ENCODE peak calls at places on chromosomes 7 and 10, in five cellular contexts. E, B, X, F and P are unnamed samples.

GRCh38 chr10:72164617-72165016 is 51.2 kb upstream of the ANAPC16 start:
- DNase-seq in E (no peak), B (no peak), X (no peak), F (peak; percentile 29), P (no peak)

GRCh38 chr7:99623702-99624447 is 7.1 kb downstream of the ZSCAN25 start:
- DNase-seq in E (no peak), B (no peak), X (no peak), F (no peak), P (no peak)

GRCh38 chr10:1411956-1412355 is 325.4 kb downstream of the ADARB2 start:
- DNase-seq in E (peak; percentile 44), B (no peak), X (no peak), F (no peak), P (no peak)

GRCh38 chr7:124701955-124702354 is 63.6 kb downstream of the GPR37 start:
- DNase-seq in E (no peak), B (no peak), X (no peak), F (peak; percentile 59), P (no peak)

GRCh38 chr7:33591481-33591880 is 313.9 kb upstream of the BMPER start:
- DNase-seq in E (no peak), B (no peak), X (no peak), F (peak; percentile 30), P (peak; percentile 20)

GRCh38 chr7:144842377-144842851 is 6.6 kb upstream of the TPK1 start:
- DNase-seq in E (peak; percentile 81), B (no peak), X (no peak), F (no peak), P (peak; percentile 88)

GRCh38 chr7:142807855-142808460 is 37.2 kb downstream of the PRSS2 start:
- DNase-seq in E (no peak), B (no peak), X (no peak), F (no peak), P (peak; percentile 69)

GRCh38 chr10:87761892-87762291 is 56.1 kb downstream of the ATAD1 start:
- DNase-seq in E (no peak), B (no peak), X (no peak), F (peak; percentile 92), P (peak; percentile 83)

GRCh38 chr10:47358457-47358856 is 10.3 kb downstream of the RBP3 start:
- DNase-seq in E (peak; percentile 42), B (no peak), X (peak; percentile 36), F (no peak), P (no peak)

GRCh38 chr10:92829042-92829785 is 19.1 kb upstream of the EXOC6 start:
- DNase-seq in E (no peak), B (no peak), X (no peak), F (no peak), P (no peak)

GRCh38 chr10:50272531-50272930 is 21.2 kb upstream of the ASAH2 start:
- DNase-seq in E (no peak), B (no peak), X (no peak), F (no peak), P (no peak)

GRCh38 chr10:35420827-35421552 is 84.7 kb downstream of the CCNY start:
- DNase-seq in E (no peak), B (no peak), X (no peak), F (no peak), P (no peak)

DNA sequence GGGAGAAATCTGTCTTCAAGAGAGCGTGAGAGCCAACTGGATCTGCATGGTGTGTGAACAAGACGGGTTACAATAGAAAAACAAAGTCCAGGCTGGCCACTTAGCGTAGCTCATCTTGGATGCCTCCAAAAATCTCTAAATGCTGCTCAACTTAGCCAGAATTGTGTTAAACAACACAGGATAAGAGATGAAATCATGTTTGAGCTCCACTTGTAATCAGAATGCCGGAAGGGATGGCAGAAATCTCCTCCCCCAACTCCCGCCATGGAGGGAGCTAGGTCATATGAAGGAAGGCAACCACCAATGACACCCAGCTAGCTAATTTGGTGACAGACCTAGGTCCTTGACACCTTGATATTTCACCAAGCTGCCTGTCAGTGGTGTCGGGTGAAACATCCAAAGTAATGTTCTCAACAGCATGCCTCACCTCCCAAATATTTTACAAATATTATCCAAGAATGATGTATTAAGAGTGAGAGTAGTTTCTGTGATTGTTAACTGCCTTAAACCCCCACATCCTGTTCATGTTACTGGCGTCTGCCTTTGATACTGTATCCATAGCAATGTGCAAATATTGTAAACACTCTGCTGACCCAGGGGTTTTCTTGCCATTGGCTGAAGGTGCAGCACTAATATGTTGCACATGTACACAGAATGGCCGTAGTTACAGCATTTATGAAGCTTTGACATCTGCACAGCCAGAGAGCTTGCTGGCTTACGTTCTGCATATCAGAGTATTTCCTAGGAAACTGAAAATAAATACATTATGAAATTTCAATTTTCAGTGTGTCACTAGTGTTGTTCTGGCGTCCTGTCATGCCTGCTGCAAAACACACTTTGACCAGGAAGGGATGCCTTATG is 25.8 kb downstream of the TMEM254 start:
- DNase-seq in E (no peak), B (no peak), X (no peak), F (peak; percentile 80), P (peak; percentile 68)
- H3K4me3 ChIP-seq in E (no peak overlapping the region), B (no peak overlapping the region), X (no peak overlapping the region), F (no peak overlapping the region), P (no peak overlapping the region)

GRCh38 chr10:109899578-109900355 is 23.5 kb downstream of the XPNPEP1 start:
- DNase-seq in E (no peak), B (no peak), X (no peak), F (peak; percentile 71), P (peak; percentile 86)
- H3K4me3 ChIP-seq in E (no peak overlapping the region), B (no peak overlapping the region), X (no peak overlapping the region), F (no peak overlapping the region), P (no peak overlapping the region)

GRCh38 chr7:25947669-25948516 is 204.1 kb upstream of the NFE2L3 start:
- DNase-seq in E (no peak), B (no peak), X (no peak), F (no peak), P (no peak)
- H3K4me3 ChIP-seq in E (no peak overlapping the region), B (no peak overlapping the region), X (no peak overlapping the region), F (no peak overlapping the region), P (no peak overlapping the region)

GRCh38 chr7:18494821-18495408 is 634 bp upstream of the HDAC9 start:
- DNase-seq in E (no peak), B (no peak), X (no peak), F (peak; percentile 16), P (peak; percentile 53)

GRCh38 chr7:18497800-18498199 is 2.3 kb downstream of the HDAC9 start:
- DNase-seq in E (no peak), B (no peak), X (no peak), F (no peak), P (no peak)

GRCh38 chr7:18495412-18496335 is at the start of gene HDAC9:
- DNase-seq in E (peak; percentile 75), B (no peak), X (peak; percentile 70), F (no peak), P (peak; percentile 75)

GRCh38 chr7:18497082-18497481 is 1.5 kb downstream of the HDAC9 start:
- DNase-seq in E (no peak), B (no peak), X (no peak), F (no peak), P (no peak)

GRCh38 chr7:18496336-18496700 is 769 bp downstream of the HDAC9 start:
- DNase-seq in E (no peak), B (no peak), X (no peak), F (no peak), P (no peak)
- H3K4me3 ChIP-seq in E (peak overlapping the region; percentile 16), B (peak overlapping the region; percentile 42), X (peak overlapping the region; percentile 89), F (peak overlapping the region; percentile 9), P (peak overlapping the region; percentile 35)

GRCh38 chr7:999149-999883 is 16.3 kb downstream of the CYP2W1 start:
- DNase-seq in E (no peak), B (no peak), X (no peak), F (no peak), P (no peak)
- H3K4me3 ChIP-seq in E (no peak overlapping the region), B (no peak overlapping the region), X (no peak overlapping the region), F (no peak overlapping the region), P (no peak overlapping the region)

DNA sequence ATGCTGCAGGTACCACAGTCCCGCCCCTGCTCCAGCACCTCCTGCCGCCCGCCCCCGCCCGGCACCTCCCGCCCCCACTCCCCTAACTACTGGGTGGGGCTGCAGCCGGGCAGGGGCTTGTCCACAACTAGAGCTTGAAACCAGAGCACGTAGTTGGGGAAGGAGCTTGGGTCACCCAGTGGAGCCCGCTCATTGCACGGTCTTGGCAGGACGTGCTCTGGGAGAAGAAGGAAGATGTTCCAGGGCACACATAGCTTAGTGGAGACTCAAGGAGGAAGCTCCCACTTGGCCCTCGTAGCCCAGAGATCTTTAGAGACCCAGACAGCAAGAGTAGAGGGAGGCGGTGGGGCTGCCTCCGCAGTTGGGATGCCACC is 692 bp downstream of the IGFBP1 start:
- DNase-seq in E (no peak), B (no peak), X (no peak), F (no peak), P (no peak)
- H3K4me3 ChIP-seq in E (no peak overlapping the region), B (peak overlapping the region; percentile 26), X (no peak overlapping the region), F (peak overlapping the region; percentile 41), P (peak overlapping the region; percentile 39)

GRCh38 chr10:73358331-73359279 is at the start of gene CFAP70:
- DNase-seq in E (peak; percentile 95), B (peak; percentile 91), X (peak; percentile 95), F (peak; percentile 96), P (peak; percentile 97)
- H3K4me3 ChIP-seq in E (peak within 1 kb of the TSS; percentile 77), B (peak within 1 kb of the TSS; percentile 69), X (peak within 1 kb of the TSS; percentile 57), F (peak within 1 kb of the TSS; percentile 71), P (peak within 1 kb of the TSS; percentile 82)

GRCh38 chr7:27163776-27164380 is 1.5 kb downstream of the HOXA9 start:
- DNase-seq in E (peak; percentile 52), B (no peak), X (peak; percentile 66), F (peak; percentile 37), P (no peak)
- H3K4me3 ChIP-seq in E (no peak overlapping the region), B (peak overlapping the region; percentile 53), X (no peak overlapping the region), F (peak overlapping the region; percentile 67), P (no peak overlapping the region)

GRCh38 chr10:116849271-116850057 is at the start of gene ENO4:
- DNase-seq in E (peak; percentile 87), B (peak; percentile 91), X (peak; percentile 89), F (peak; percentile 82), P (peak; percentile 56)
- H3K4me3 ChIP-seq in E (peak within 1 kb of the TSS; percentile 37), B (peak within 1 kb of the TSS; percentile 48), X (peak within 1 kb of the TSS; percentile 69), F (peak within 1 kb of the TSS; percentile 76), P (peak within 1 kb of the TSS; percentile 59)